ENCODE peak calls at places on chromosome 16, in nine cellular contexts. R is HL-60, Q is aorta, N is heart left ventricle, S is lung, A is breast epithelium, W is upper lobe of right lung, O is thyroid gland, U is GM23248. X is an unnamed sample.

GRCh38 chr16:52114414-52114813 is 432.5 kb downstream of the TOX3 start:
- DNase-seq in R (no peak), Q (no peak), N (no peak), S (no peak), A (no peak), W (no peak), O (no peak), U (no peak), X (no peak)

GRCh38 chr16:85715169-85716015 is 26.6 kb upstream of the GINS2 start:
- DNase-seq in R (no peak), Q (no peak), N (no peak), S (no peak), A (peak), W (no peak), O (peak), U (no peak), X (no peak)

GRCh38 chr16:51994597-51994996 is 552.3 kb downstream of the TOX3 start:
- DNase-seq in R (no peak), Q (no peak), N (peak), S (peak), A (peak), W (peak), O (peak), U (peak), X (peak)

GRCh38 chr16:5928476-5929055 is 831.0 kb upstream of the EEF2KMT start:
- DNase-seq in R (no peak), Q (no peak), N (no peak), S (no peak), A (no peak), W (no peak), O (no peak), U (no peak), X (no peak)

GRCh38 chr16:54194008-54194731 is 92.4 kb downstream of the IRX3 start:
- DNase-seq in R (no peak), Q (peak), N (peak), S (peak), A (peak), W (peak), O (peak), U (peak), X (peak)

GRCh38 chr16:76108460-76108859 is 168.7 kb upstream of the CNTNAP4 start:
- DNase-seq in R (no peak), Q (no peak), N (no peak), S (no peak), A (no peak), W (no peak), O (no peak), U (no peak), X (no peak)

GRCh38 chr16:73735018-73735417 is 561.6 kb upstream of the PSMD7 start:
- DNase-seq in R (no peak), Q (no peak), N (no peak), S (no peak), A (no peak), W (no peak), O (no peak), U (peak), X (no peak)

GRCh38 chr16:58494981-58495860 is 4.7 kb upstream of the NDRG4 start:
- DNase-seq in R (peak), Q (peak), N (peak), S (peak), A (peak), W (peak), O (peak), U (peak), X (peak)

GRCh38 chr16:54407596-54407995 is 121.0 kb upstream of the IRX3 start:
- DNase-seq in R (no peak), Q (no peak), N (no peak), S (no peak), A (peak), W (no peak), O (no peak), U (peak), X (no peak)

GRCh38 chr16:83903739-83904138 is 4.8 kb downstream of the MLYCD start:
- DNase-seq in R (no peak), Q (no peak), N (peak), S (no peak), A (no peak), W (no peak), O (no peak), U (peak), X (no peak)

GRCh38 chr16:60123387-60124023 is 1389.4 kb upstream of the GOT2 start:
- DNase-seq in R (no peak), Q (no peak), N (no peak), S (no peak), A (no peak), W (no peak), O (no peak), U (no peak), X (no peak)

GRCh38 chr16:58634265-58634802 is 4.7 kb upstream of the CNOT1 start:
- DNase-seq in R (no peak), Q (no peak), N (no peak), S (no peak), A (no peak), W (no peak), O (no peak), U (no peak), X (peak)

GRCh38 chr16:58098207-58099096 is 30.7 kb downstream of the CFAP20 start:
- DNase-seq in R (no peak), Q (no peak), N (no peak), S (no peak), A (no peak), W (peak), O (no peak), U (peak), X (peak)

GRCh38 chr16:72942021-72942420 is 105.9 kb downstream of the ZFHX3 start:
- DNase-seq in R (no peak), Q (no peak), N (no peak), S (no peak), A (no peak), W (no peak), O (no peak), U (no peak), X (no peak)

GRCh38 chr16:87965973-87966667 is 14.9 kb downstream of the BANP start:
- DNase-seq in R (no peak), Q (no peak), N (no peak), S (no peak), A (no peak), W (no peak), O (no peak), U (peak), X (no peak)

GRCh38 chr16:88058136-88058535 is 106.9 kb downstream of the BANP start:
- DNase-seq in R (no peak), Q (peak), N (no peak), S (no peak), A (no peak), W (no peak), O (no peak), U (no peak), X (no peak)

GRCh38 chr16:48507886-48508285 is 102.1 kb downstream of the N4BP1 start:
- DNase-seq in R (no peak), Q (peak), N (no peak), S (no peak), A (no peak), W (no peak), O (no peak), U (no peak), X (no peak)

GRCh38 chr16:87127061-87127765 is 190.0 kb downstream of the C16orf95 start:
- DNase-seq in R (no peak), Q (peak), N (peak), S (no peak), A (no peak), W (no peak), O (no peak), U (no peak), X (peak)

GRCh38 chr16:17134586-17134985 is 336.2 kb downstream of the XYLT1 start:
- DNase-seq in R (no peak), Q (no peak), N (no peak), S (no peak), A (no peak), W (no peak), O (no peak), U (no peak), X (no peak)

GRCh38 chr16:65532218-65532617 is 410.4 kb upstream of the CDH11 start:
- DNase-seq in R (no peak), Q (no peak), N (no peak), S (no peak), A (no peak), W (no peak), O (no peak), U (peak), X (no peak)

GRCh38 chr16:30805370-30806169 is 18.6 kb upstream of the ZNF629 start:
- DNase-seq in R (no peak), Q (peak), N (peak), S (peak), A (peak), W (peak), O (peak), U (peak), X (peak)

GRCh38 chr16:14300631-14301149 is 229.6 kb downstream of the MRTFB start:
- DNase-seq in R (no peak), Q (peak), N (peak), S (peak), A (peak), W (peak), O (peak), U (peak), X (peak)

GRCh38 chr16:56370836-56371235 is 54.5 kb downstream of the AMFR start:
- DNase-seq in R (no peak), Q (no peak), N (no peak), S (no peak), A (no peak), W (no peak), O (no peak), U (no peak), X (no peak)

GRCh38 chr16:85601730-85602401 is 11.3 kb upstream of the GSE1 start:
- DNase-seq in R (no peak), Q (no peak), N (no peak), S (no peak), A (no peak), W (no peak), O (peak), U (peak), X (peak)

GRCh38 chr16:82083710-82084353 is 48.8 kb downstream of the HSD17B2 start:
- DNase-seq in R (no peak), Q (no peak), N (no peak), S (no peak), A (no peak), W (no peak), O (no peak), U (no peak), X (no peak)

GRCh38 chr16:77404823-77405222 is 30.0 kb downstream of the ADAMTS18 start:
- DNase-seq in R (no peak), Q (no peak), N (no peak), S (no peak), A (no peak), W (no peak), O (no peak), U (no peak), X (no peak)

GRCh38 chr16:89495121-89495520 is 4.8 kb upstream of the ANKRD11 start:
- DNase-seq in R (no peak), Q (no peak), N (no peak), S (no peak), A (no peak), W (no peak), O (no peak), U (peak), X (no peak)

GRCh38 chr16:84546669-84547538 is 42.4 kb upstream of the MEAK7 start:
- DNase-seq in R (no peak), Q (no peak), N (no peak), S (no peak), A (no peak), W (no peak), O (no peak), U (no peak), X (no peak)

GRCh38 chr16:51039638-51040331 is 111.3 kb downstream of the SALL1 start:
- DNase-seq in R (no peak), Q (no peak), N (no peak), S (no peak), A (no peak), W (no peak), O (no peak), U (no peak), X (no peak)

GRCh38 chr16:64158941-64159588 is 962.8 kb downstream of the CDH11 start:
- DNase-seq in R (no peak), Q (no peak), N (no peak), S (no peak), A (no peak), W (no peak), O (no peak), U (no peak), X (no peak)

GRCh38 chr16:13109171-13109570 is 207.8 kb downstream of the SHISA9 start:
- DNase-seq in R (no peak), Q (no peak), N (no peak), S (no peak), A (no peak), W (no peak), O (no peak), U (no peak), X (no peak)

GRCh38 chr16:15952265-15952711 is 2.9 kb downstream of the ABCC1 start:
- DNase-seq in R (no peak), Q (peak), N (peak), S (no peak), A (no peak), W (peak), O (no peak), U (peak), X (no peak)

GRCh38 chr16:35664091-35664693 is 2204.8 kb downstream of the TP53TG3F start:
- DNase-seq in R (no peak), Q (peak), N (no peak), S (no peak), A (no peak), W (no peak), O (no peak), U (no peak), X (no peak)

GRCh38 chr16:81831722-81832126 is 52.6 kb downstream of the PLCG2 start:
- DNase-seq in R (peak), Q (peak), N (peak), S (peak), A (peak), W (peak), O (peak), U (peak), X (no peak)

GRCh38 chr16:51144203-51144602 is 6.9 kb downstream of the SALL1 start:
- DNase-seq in R (no peak), Q (no peak), N (no peak), S (no peak), A (no peak), W (no peak), O (no peak), U (no peak), X (no peak)

GRCh38 chr16:84652565-84652964 is 4.3 kb downstream of the KLHL36 start:
- DNase-seq in R (no peak), Q (no peak), N (no peak), S (no peak), A (no peak), W (no peak), O (no peak), U (no peak), X (peak)

DNA sequence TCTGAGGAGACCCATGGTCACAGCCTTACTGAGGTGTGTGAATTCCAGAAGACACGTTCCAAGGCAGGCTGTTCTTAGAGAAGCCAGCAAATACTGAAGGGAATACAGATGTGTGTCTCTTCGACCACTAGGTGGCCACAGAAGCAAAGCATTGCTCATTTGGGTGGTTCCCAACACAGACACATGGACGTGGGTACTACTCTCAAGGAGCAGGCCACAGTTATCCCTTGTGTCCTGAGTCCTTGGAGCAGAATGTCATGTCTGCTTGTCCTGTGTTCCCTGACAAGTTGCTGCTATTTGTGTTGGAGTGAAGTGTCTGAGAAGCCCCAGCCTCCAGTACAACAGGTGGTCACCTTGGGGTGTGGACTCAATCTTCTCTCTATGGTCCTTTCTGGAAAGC is 30.3 kb downstream of the HMOX2 start:
- DNase-seq in R (peak), Q (no peak), N (peak), S (peak), A (peak), W (no peak), O (peak), U (peak), X (no peak)
- H3K27ac ChIP-seq in R (peak), Q (no peak), N (no peak), S (no peak), A (peak), W (peak), O (no peak), U (no peak), X (no peak)

GRCh38 chr16:49953090-49953489 is 71.9 kb upstream of the CNEP1R1 start:
- DNase-seq in R (no peak), Q (no peak), N (no peak), S (no peak), A (no peak), W (no peak), O (no peak), U (no peak), X (no peak)

GRCh38 chr16:49956915-49957314 is 68.1 kb upstream of the CNEP1R1 start:
- DNase-seq in R (no peak), Q (no peak), N (no peak), S (no peak), A (no peak), W (no peak), O (no peak), U (no peak), X (no peak)

GRCh38 chr16:49952386-49952785 is 72.6 kb upstream of the CNEP1R1 start:
- DNase-seq in R (no peak), Q (no peak), N (no peak), S (no peak), A (no peak), W (no peak), O (no peak), U (no peak), X (no peak)

GRCh38 chr16:49947907-49948678 is 76.9 kb upstream of the CNEP1R1 start:
- DNase-seq in R (no peak), Q (no peak), N (no peak), S (no peak), A (no peak), W (no peak), O (no peak), U (no peak), X (no peak)

GRCh38 chr16:49951568-49952195 is 73.3 kb upstream of the CNEP1R1 start:
- DNase-seq in R (no peak), Q (no peak), N (no peak), S (no peak), A (no peak), W (no peak), O (no peak), U (no peak), X (no peak)
- H3K27ac ChIP-seq in R (no peak), Q (no peak), N (no peak), S (no peak), A (no peak), W (no peak), O (no peak), U (no peak), X (no peak)

DNA sequence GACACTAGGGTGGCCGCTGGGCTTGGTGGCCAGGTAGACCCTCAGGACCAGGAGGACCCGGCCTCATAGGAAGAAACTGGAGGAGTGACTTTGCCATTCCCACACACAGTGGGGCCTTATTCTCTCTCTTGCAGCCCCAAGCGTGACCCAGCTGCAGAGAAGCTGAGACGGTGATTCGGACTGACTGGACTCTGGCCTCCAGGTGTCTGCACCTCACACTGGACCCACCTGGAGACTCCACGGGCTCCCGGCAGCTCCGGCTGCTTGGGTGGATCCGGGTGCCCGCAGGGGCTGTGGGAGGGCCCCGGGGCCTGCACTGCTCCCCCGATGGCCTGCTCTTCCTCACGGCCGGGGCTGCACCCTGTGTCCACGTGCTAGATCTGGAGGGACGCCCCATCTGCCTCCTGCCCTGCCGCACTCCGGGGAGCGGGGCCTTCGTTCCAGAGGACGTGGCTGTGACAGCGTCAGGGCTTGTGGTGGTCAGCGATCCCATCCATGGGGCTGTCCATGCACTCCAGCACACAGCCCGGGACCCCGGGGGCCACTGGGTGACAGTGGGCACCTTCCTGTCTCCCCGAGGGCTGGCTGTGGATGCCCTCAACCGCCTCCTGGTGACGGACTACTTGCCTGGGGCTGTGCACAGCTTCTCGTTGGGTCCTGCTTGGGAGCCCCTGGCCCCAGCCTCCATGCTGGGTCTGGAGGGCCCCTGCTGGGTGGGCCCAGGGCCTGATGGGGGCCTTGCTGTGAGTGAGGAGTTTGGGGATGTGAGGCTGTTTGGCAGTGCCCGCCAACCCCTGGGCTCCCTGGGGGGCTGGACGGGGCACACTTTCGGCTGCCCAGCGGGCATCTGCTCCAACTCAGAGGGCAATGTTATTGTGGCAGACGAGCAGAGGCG is 804 bp downstream of the NHLRC4 start:
- DNase-seq in R (no peak), Q (no peak), N (no peak), S (no peak), A (no peak), W (no peak), O (no peak), U (no peak), X (no peak)
- H3K27ac ChIP-seq in R (peak), Q (no peak), N (no peak), S (no peak), A (peak), W (peak), O (no peak), U (no peak), X (no peak)

GRCh38 chr16:11218324-11218962 is 37.6 kb downstream of the SOCS1 start:
- DNase-seq in R (no peak), Q (no peak), N (no peak), S (no peak), A (no peak), W (no peak), O (no peak), U (no peak), X (no peak)

GRCh38 chr16:11219188-11219587 is 36.8 kb downstream of the SOCS1 start:
- DNase-seq in R (peak), Q (no peak), N (no peak), S (no peak), A (no peak), W (no peak), O (no peak), U (no peak), X (no peak)

GRCh38 chr16:11213799-11214198 is 42.2 kb downstream of the SOCS1 start:
- DNase-seq in R (no peak), Q (no peak), N (no peak), S (no peak), A (no peak), W (no peak), O (no peak), U (no peak), X (no peak)

GRCh38 chr16:11215935-11216556 is 40.0 kb downstream of the SOCS1 start:
- DNase-seq in R (no peak), Q (no peak), N (no peak), S (no peak), A (no peak), W (no peak), O (no peak), U (no peak), X (no peak)

DNA sequence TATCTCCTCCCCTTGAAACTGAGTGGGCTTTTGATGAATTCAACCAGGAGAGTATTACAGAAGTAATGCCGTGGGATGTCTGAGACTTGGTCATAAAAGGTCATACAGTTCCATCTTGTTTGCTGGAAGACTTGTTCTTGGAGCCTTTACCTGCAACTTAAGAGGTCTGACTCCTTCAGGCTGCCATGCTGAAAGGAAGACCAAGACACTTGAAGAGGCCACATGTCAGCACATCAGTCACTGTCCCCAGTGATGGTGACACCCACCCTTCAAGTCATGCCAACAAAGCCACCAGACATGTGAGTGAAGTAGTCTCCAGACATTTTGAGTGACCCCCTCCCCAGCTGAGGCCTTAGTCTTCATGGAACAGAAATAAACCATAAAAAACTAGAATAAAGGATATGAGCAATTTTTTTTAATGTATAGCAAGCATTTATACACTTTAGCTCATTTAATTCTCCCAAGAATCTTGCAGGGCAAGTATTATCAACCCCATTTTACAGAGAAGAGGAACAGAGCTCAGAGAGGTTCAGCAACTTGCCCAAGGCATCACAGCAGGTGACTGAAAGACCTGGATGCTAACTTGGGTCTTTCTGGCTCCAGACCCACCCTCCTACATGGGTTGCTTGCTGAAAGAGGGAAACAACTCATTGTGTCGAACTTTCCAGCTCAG is 38.2 kb downstream of the SOCS1 start:
- DNase-seq in R (no peak), Q (no peak), N (no peak), S (no peak), A (no peak), W (no peak), O (no peak), U (no peak), X (no peak)
- H3K27ac ChIP-seq in R (no peak), Q (no peak), N (no peak), S (no peak), A (no peak), W (no peak), O (no peak), U (no peak), X (no peak)